ENCODE peak calls at places on chromosomes 3 and 15, in five cellular contexts. One of them, this sample, is unnamed.

GRCh38 chr3:168878655-168879054 is 782.9 kb upstream of the GOLIM4 start:
- DNase-seq in A549: no peak
- DNase-seq in brain microvascular endothelial cell: peak
- DNase-seq in cardiac fibroblast: peak
- DNase-seq in astrocyte of the cerebellum: no peak
- DNase-seq in this sample: no peak

GRCh38 chr15:61034793-61035710 is 194.1 kb downstream of the RORA start:
- DNase-seq in astrocyte of the cerebellum: peak
- DNase-seq in brain microvascular endothelial cell: peak
- DNase-seq in cardiac fibroblast: peak
- DNase-seq in A549: no peak
- DNase-seq in this sample: no peak

GRCh38 chr15:89504166-89504565 is 7.8 kb upstream of the RHCG start:
- DNase-seq in A549: no peak
- DNase-seq in brain microvascular endothelial cell: no peak
- DNase-seq in astrocyte of the cerebellum: no peak
- DNase-seq in cardiac fibroblast: no peak
- DNase-seq in this sample: no peak

GRCh38 chr3:157495846-157496245 is 7.4 kb downstream of the VEPH1 start:
- DNase-seq in astrocyte of the cerebellum: no peak
- DNase-seq in cardiac fibroblast: no peak
- DNase-seq in brain microvascular endothelial cell: no peak
- DNase-seq in A549: no peak
- DNase-seq in this sample: no peak

GRCh38 chr15:72009207-72009606 is 108.7 kb downstream of the MYO9A start:
- DNase-seq in cardiac fibroblast: no peak
- DNase-seq in astrocyte of the cerebellum: no peak
- DNase-seq in A549: no peak
- DNase-seq in brain microvascular endothelial cell: no peak
- DNase-seq in this sample: peak

GRCh38 chr3:48478631-48479555 is 25.1 kb downstream of the SHISA5 start:
- DNase-seq in brain microvascular endothelial cell: no peak
- DNase-seq in A549: no peak
- DNase-seq in astrocyte of the cerebellum: no peak
- DNase-seq in cardiac fibroblast: no peak
- DNase-seq in this sample: no peak

GRCh38 chr3:57151021-57151449 is 14.1 kb downstream of the IL17RD start:
- DNase-seq in astrocyte of the cerebellum: peak
- DNase-seq in cardiac fibroblast: peak
- DNase-seq in A549: no peak
- DNase-seq in brain microvascular endothelial cell: peak
- DNase-seq in this sample: no peak

GRCh38 chr3:49397470-49397869 is 14.3 kb downstream of the RHOA start:
- DNase-seq in A549: no peak
- DNase-seq in astrocyte of the cerebellum: no peak
- DNase-seq in cardiac fibroblast: peak
- DNase-seq in brain microvascular endothelial cell: peak
- DNase-seq in this sample: no peak

GRCh38 chr3:195788711-195789581 is 22.8 kb downstream of the MUC4 start:
- DNase-seq in A549: no peak
- DNase-seq in astrocyte of the cerebellum: no peak
- DNase-seq in brain microvascular endothelial cell: no peak
- DNase-seq in cardiac fibroblast: no peak
- DNase-seq in this sample: no peak

GRCh38 chr3:57060089-57060829 is at the start of gene SPATA12:
- DNase-seq in cardiac fibroblast: peak
- DNase-seq in astrocyte of the cerebellum: peak
- DNase-seq in A549: peak
- DNase-seq in brain microvascular endothelial cell: peak
- DNase-seq in this sample: peak

GRCh38 chr3:104291878-104292277 is 1074.8 kb upstream of the ALCAM start:
- DNase-seq in astrocyte of the cerebellum: no peak
- DNase-seq in brain microvascular endothelial cell: peak
- DNase-seq in A549: no peak
- DNase-seq in cardiac fibroblast: peak
- DNase-seq in this sample: no peak

GRCh38 chr3:104286645-104287044 is 1080.1 kb upstream of the ALCAM start:
- DNase-seq in brain microvascular endothelial cell: no peak
- DNase-seq in A549: no peak
- DNase-seq in cardiac fibroblast: no peak
- DNase-seq in astrocyte of the cerebellum: no peak
- DNase-seq in this sample: no peak

DNA sequence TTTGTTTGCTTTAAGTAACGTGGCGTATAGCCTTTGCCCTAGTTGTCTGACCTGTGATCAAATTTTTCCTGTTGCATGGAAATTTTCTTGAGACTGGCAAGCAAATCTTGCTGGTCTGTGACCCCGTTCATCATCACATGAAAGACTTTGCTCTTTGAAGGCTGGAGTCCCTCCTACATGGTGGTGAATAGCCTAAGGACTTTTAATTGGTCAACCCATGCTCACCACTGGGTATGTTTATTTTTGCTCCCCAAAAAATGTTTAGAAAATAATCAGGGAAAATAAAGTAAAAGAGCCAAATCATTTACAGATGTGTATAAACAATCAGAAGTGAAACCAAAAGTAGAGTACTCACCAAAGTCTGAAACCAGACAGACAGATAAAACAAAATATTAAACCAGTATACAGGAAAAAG is 1075.3 kb upstream of the ALCAM start:
- DNase-seq in astrocyte of the cerebellum: no peak
- DNase-seq in cardiac fibroblast: peak
- DNase-seq in A549: no peak
- DNase-seq in brain microvascular endothelial cell: no peak
- DNase-seq in this sample: no peak
- H3K4me3 ChIP-seq in astrocyte of the cerebellum: no peak
- H3K4me3 ChIP-seq in cardiac fibroblast: peak
- H3K4me3 ChIP-seq in A549: peak
- H3K4me3 ChIP-seq in brain microvascular endothelial cell: peak
- H3K4me3 ChIP-seq in this sample: peak

GRCh38 chr3:134794950-134795775 is at the start of gene EPHB1:
- DNase-seq in astrocyte of the cerebellum: peak
- DNase-seq in cardiac fibroblast: peak
- DNase-seq in brain microvascular endothelial cell: peak
- DNase-seq in A549: peak
- DNase-seq in this sample: peak
- TF ChIP-seq CTCF in astrocyte of the cerebellum: peak
- TF ChIP-seq CTCF in cardiac fibroblast: peak
- TF ChIP-seq CTCF in brain microvascular endothelial cell: peak
- TF ChIP-seq CTCF in A549: peak
- TF ChIP-seq CTCF in this sample: peak

GRCh38 chr15:39976291-39977274 is 42.7 kb downstream of the EIF2AK4 start:
- DNase-seq in cardiac fibroblast: peak
- DNase-seq in astrocyte of the cerebellum: no peak
- DNase-seq in A549: no peak
- DNase-seq in brain microvascular endothelial cell: peak
- DNase-seq in this sample: no peak
- H3K4me3 ChIP-seq in cardiac fibroblast: peak
- H3K4me3 ChIP-seq in astrocyte of the cerebellum: peak
- H3K4me3 ChIP-seq in A549: no peak
- H3K4me3 ChIP-seq in brain microvascular endothelial cell: peak
- H3K4me3 ChIP-seq in this sample: peak

GRCh38 chr3:44184319-44184953 is 57.2 kb upstream of the TOPAZ1 start:
- DNase-seq in cardiac fibroblast: no peak
- DNase-seq in brain microvascular endothelial cell: no peak
- DNase-seq in A549: no peak
- DNase-seq in astrocyte of the cerebellum: no peak
- DNase-seq in this sample: no peak
- TF ChIP-seq CTCF in cardiac fibroblast: no peak
- TF ChIP-seq CTCF in brain microvascular endothelial cell: no peak
- TF ChIP-seq CTCF in A549: no peak
- TF ChIP-seq CTCF in astrocyte of the cerebellum: no peak
- TF ChIP-seq CTCF in this sample: no peak

GRCh38 chr15:51576451-51576850 is 46.1 kb downstream of the DMXL2 start:
- DNase-seq in A549: no peak
- DNase-seq in astrocyte of the cerebellum: no peak
- DNase-seq in brain microvascular endothelial cell: no peak
- DNase-seq in cardiac fibroblast: no peak
- DNase-seq in this sample: no peak

GRCh38 chr15:51577907-51578306 is 44.7 kb downstream of the DMXL2 start:
- DNase-seq in brain microvascular endothelial cell: no peak
- DNase-seq in A549: no peak
- DNase-seq in astrocyte of the cerebellum: no peak
- DNase-seq in cardiac fibroblast: no peak
- DNase-seq in this sample: no peak

GRCh38 chr15:51579012-51579411 is 43.6 kb downstream of the DMXL2 start:
- DNase-seq in astrocyte of the cerebellum: no peak
- DNase-seq in A549: no peak
- DNase-seq in cardiac fibroblast: peak
- DNase-seq in brain microvascular endothelial cell: no peak
- DNase-seq in this sample: no peak

GRCh38 chr15:51575775-51576174 is 46.8 kb downstream of the DMXL2 start:
- DNase-seq in brain microvascular endothelial cell: no peak
- DNase-seq in A549: no peak
- DNase-seq in astrocyte of the cerebellum: no peak
- DNase-seq in cardiac fibroblast: no peak
- DNase-seq in this sample: no peak

GRCh38 chr15:51576911-51577500 is 45.6 kb downstream of the DMXL2 start:
- DNase-seq in astrocyte of the cerebellum: peak
- DNase-seq in brain microvascular endothelial cell: no peak
- DNase-seq in cardiac fibroblast: peak
- DNase-seq in A549: no peak
- DNase-seq in this sample: peak
- H3K4me3 ChIP-seq in astrocyte of the cerebellum: no peak
- H3K4me3 ChIP-seq in brain microvascular endothelial cell: no peak
- H3K4me3 ChIP-seq in cardiac fibroblast: no peak
- H3K4me3 ChIP-seq in A549: no peak
- H3K4me3 ChIP-seq in this sample: no peak

DNA sequence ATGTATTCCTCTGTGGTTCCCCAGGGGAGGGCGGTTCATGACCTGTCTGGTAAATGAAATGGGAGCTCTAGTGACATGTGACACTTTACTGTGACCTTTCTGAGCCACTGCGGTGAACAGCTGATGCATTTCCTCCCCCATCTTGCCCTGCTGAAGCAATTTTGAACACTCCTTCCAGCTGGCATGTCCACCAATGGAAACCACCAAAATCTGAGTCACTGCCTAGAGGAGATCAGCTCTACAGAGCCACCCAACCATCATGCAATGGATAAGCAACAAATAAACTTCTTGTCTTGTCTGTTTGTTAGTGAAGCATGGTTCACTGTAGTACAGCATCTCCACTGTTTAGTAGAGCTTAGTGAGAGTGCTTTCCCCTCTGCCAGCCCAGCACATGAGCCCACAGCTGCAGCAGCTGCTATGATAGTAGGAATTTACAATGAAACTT is 479.5 kb downstream of the NTRK3 start:
- DNase-seq in brain microvascular endothelial cell: peak
- DNase-seq in A549: no peak
- DNase-seq in cardiac fibroblast: peak
- DNase-seq in astrocyte of the cerebellum: peak
- DNase-seq in this sample: peak
- TF ChIP-seq CTCF in brain microvascular endothelial cell: no peak
- TF ChIP-seq CTCF in A549: no peak
- TF ChIP-seq CTCF in cardiac fibroblast: no peak
- TF ChIP-seq CTCF in astrocyte of the cerebellum: no peak
- TF ChIP-seq CTCF in this sample: no peak

This sample was measured in epithelial cell of proximal tubule.